ENCODE peak calls at places on chromosomes 4 and X, in ten cellular contexts. K is KBM-7, D is AML-193, U is lung, P is NCI-H1105, C is hippocampal formation, A is immature natural killer cell, W is spleen, F is GM12891, V is MV-4-11. N is an unnamed sample.

GRCh38 chr4:173076903-173077629 is 91.5 kb upstream of the GALNT7 start:
- DNase-seq in C (no peak), P (no peak), W (no peak), F (no peak), A (no peak), V (peak), U (no peak), K (no peak), D (no peak), N (no peak)

GRCh38 chr4:51943221-51943620 is 76.9 kb downstream of the LRRC66 start:
- DNase-seq in K (no peak), D (no peak), U (no peak), A (no peak), F (no peak), P (no peak), C (no peak), V (no peak), W (no peak), N (no peak)

GRCh38 chr4:188603646-188604045 is 464.4 kb downstream of the TRIML1 start:
- DNase-seq in V (no peak), F (no peak), U (no peak), D (no peak), A (no peak), K (no peak), W (no peak), C (no peak), P (no peak), N (no peak)

GRCh38 chr4:8120518-8120917 is 38.1 kb downstream of the ABLIM2 start:
- DNase-seq in A (no peak), C (no peak), K (no peak), V (no peak), D (no peak), W (no peak), P (no peak), F (no peak), U (no peak), N (no peak)

GRCh38 chr4:146415829-146416228 is 105.9 kb downstream of the SLC10A7 start:
- DNase-seq in U (no peak), D (no peak), A (no peak), V (no peak), W (no peak), C (no peak), P (no peak), F (no peak), K (no peak), N (no peak)

GRCh38 chr4:51870441-51871188 is 27.7 kb downstream of the DCUN1D4 start:
- DNase-seq in W (no peak), C (no peak), K (no peak), U (no peak), V (no peak), P (no peak), D (no peak), F (no peak), A (no peak), N (no peak)

GRCh38 chr4:156732634-156733033 is 239.0 kb downstream of the PDGFC start:
- DNase-seq in P (no peak), D (no peak), K (peak), U (no peak), F (no peak), W (no peak), C (no peak), A (no peak), V (no peak), N (no peak)

GRCh38 chr4:45580306-45580705 is 543.5 kb downstream of the GABRG1 start:
- DNase-seq in W (no peak), D (no peak), F (no peak), A (no peak), V (no peak), K (no peak), U (no peak), P (peak), C (no peak), N (no peak)

GRCh38 chrX:13212191-13212651 is 107.6 kb downstream of the ATXN3L start:
- DNase-seq in V (peak), C (no peak), W (no peak), F (no peak), P (no peak), A (no peak), U (no peak), K (peak), D (no peak), N (no peak)

GRCh38 chrX:129654652-129655546 is at the start of gene APLN:
- DNase-seq in C (peak), W (no peak), K (peak), F (no peak), P (peak), U (no peak), A (peak), D (no peak), V (no peak), N (no peak)

GRCh38 chrX:154717824-154718223 is 33.1 kb downstream of the GAB3 start:
- DNase-seq in P (no peak), A (peak), F (no peak), V (peak), K (peak), U (no peak), W (no peak), D (no peak), C (no peak), N (peak)

GRCh38 chr4:3512279-3512678 is 19.9 kb downstream of the LRPAP1 start:
- DNase-seq in W (no peak), P (no peak), C (no peak), K (no peak), A (no peak), U (no peak), F (no peak), V (no peak), D (no peak), N (no peak)

GRCh38 chrX:155768036-155768769 is 112.9 kb upstream of the VAMP7 start:
- DNase-seq in U (no peak), A (no peak), D (no peak), W (peak), P (no peak), K (no peak), C (no peak), V (no peak), F (no peak), N (no peak)

GRCh38 chr4:17932041-17932440 is 89.5 kb downstream of the LCORL start:
- DNase-seq in C (no peak), A (no peak), P (no peak), W (no peak), U (no peak), D (no peak), V (no peak), K (no peak), F (no peak), N (no peak)

GRCh38 chr4:8081621-8082516 is 76.7 kb downstream of the ABLIM2 start:
- DNase-seq in F (no peak), U (no peak), K (no peak), D (no peak), A (no peak), C (no peak), W (no peak), V (no peak), P (no peak), N (no peak)

GRCh38 chr4:136392576-136392975 is 1139.7 kb downstream of the PCDH18 start:
- DNase-seq in U (no peak), A (no peak), F (no peak), V (no peak), K (no peak), D (no peak), W (no peak), C (no peak), P (no peak), N (no peak)

GRCh38 chr4:26171953-26172352 is 148.9 kb upstream of the RBPJ start:
- DNase-seq in D (no peak), K (no peak), U (no peak), F (no peak), P (no peak), V (no peak), C (no peak), A (no peak), W (no peak), N (no peak)

GRCh38 chrX:47380268-47380667 is 9.9 kb downstream of the ZNF157 start:
- DNase-seq in P (no peak), U (no peak), V (no peak), A (peak), W (peak), C (no peak), K (no peak), D (peak), F (peak), N (no peak)

GRCh38 chr4:112213850-112214249 is 17.7 kb upstream of the AP1AR start:
- DNase-seq in U (no peak), D (peak), A (no peak), V (peak), C (no peak), P (no peak), F (no peak), K (no peak), W (no peak), N (no peak)